ENCODE peak calls at places on chromosomes 5 and 9, in seven cellular contexts. One of them, this sample, is unnamed.

GRCh38 chr9:77018058-77019009 is 1.1 kb upstream of the FOXB2 start:
- DNase-seq in KBM-7: peak; percentile 24
- DNase-seq in kidney epithelial cell: no peak
- DNase-seq in GM12891: no peak
- DNase-seq in A549: no peak
- DNase-seq in activated T-cell treated with anti-CD3 and anti-CD28 coated beads, Interleukin-2, amount 50 U/mL, for 48 hours: peak; percentile 16
- DNase-seq in stimulated activated naive CD8-positive, alpha-beta T cell treated with anti-CD3 and anti-CD28 coated beads, Interleukin-15, amount 100 ng/mL, for 72 hours: no peak
- DNase-seq in this sample: no peak

GRCh38 chr9:37963936-37964739 is 60.2 kb upstream of the SLC25A51 start:
- DNase-seq in A549: peak; percentile 54
- DNase-seq in GM12891: no peak
- DNase-seq in kidney epithelial cell: no peak
- DNase-seq in activated T-cell treated with anti-CD3 and anti-CD28 coated beads, Interleukin-2, amount 50 U/mL, for 48 hours: no peak
- DNase-seq in KBM-7: no peak
- DNase-seq in stimulated activated naive CD8-positive, alpha-beta T cell treated with anti-CD3 and anti-CD28 coated beads, Interleukin-15, amount 100 ng/mL, for 72 hours: peak; percentile 21
- DNase-seq in this sample: peak; percentile 91

GRCh38 chr9:77647659-77648457 is at the start of gene GNA14:
- DNase-seq in activated T-cell treated with anti-CD3 and anti-CD28 coated beads, Interleukin-2, amount 50 U/mL, for 48 hours: peak; percentile 34
- DNase-seq in kidney epithelial cell: no peak
- DNase-seq in stimulated activated naive CD8-positive, alpha-beta T cell treated with anti-CD3 and anti-CD28 coated beads, Interleukin-15, amount 100 ng/mL, for 72 hours: no peak
- DNase-seq in A549: no peak
- DNase-seq in GM12891: peak; percentile 11
- DNase-seq in KBM-7: no peak
- DNase-seq in this sample: peak; percentile 10

GRCh38 chr9:89605181-89606048 is 603 bp downstream of the GADD45G start:
- DNase-seq in stimulated activated naive CD8-positive, alpha-beta T cell treated with anti-CD3 and anti-CD28 coated beads, Interleukin-15, amount 100 ng/mL, for 72 hours: peak; percentile 71
- DNase-seq in activated T-cell treated with anti-CD3 and anti-CD28 coated beads, Interleukin-2, amount 50 U/mL, for 48 hours: peak; percentile 77
- DNase-seq in GM12891: no peak
- DNase-seq in kidney epithelial cell: no peak
- DNase-seq in KBM-7: peak; percentile 12
- DNase-seq in A549: no peak
- DNase-seq in this sample: no peak

GRCh38 chr9:27572566-27572917 is 739 bp downstream of the C9orf72 start:
- DNase-seq in GM12891: no peak
- DNase-seq in kidney epithelial cell: no peak
- DNase-seq in activated T-cell treated with anti-CD3 and anti-CD28 coated beads, Interleukin-2, amount 50 U/mL, for 48 hours: no peak
- DNase-seq in KBM-7: no peak
- DNase-seq in stimulated activated naive CD8-positive, alpha-beta T cell treated with anti-CD3 and anti-CD28 coated beads, Interleukin-15, amount 100 ng/mL, for 72 hours: no peak
- DNase-seq in A549: no peak
- DNase-seq in this sample: no peak

GRCh38 chr9:93154293-93154903 is 20.3 kb upstream of the NINJ1 start:
- DNase-seq in KBM-7: peak; percentile 77
- DNase-seq in kidney epithelial cell: no peak
- DNase-seq in A549: peak; percentile 76
- DNase-seq in stimulated activated naive CD8-positive, alpha-beta T cell treated with anti-CD3 and anti-CD28 coated beads, Interleukin-15, amount 100 ng/mL, for 72 hours: peak; percentile 57
- DNase-seq in activated T-cell treated with anti-CD3 and anti-CD28 coated beads, Interleukin-2, amount 50 U/mL, for 48 hours: peak; percentile 72
- DNase-seq in GM12891: no peak
- DNase-seq in this sample: no peak

GRCh38 chr5:179618923-179619554 is 4.4 kb downstream of the HNRNPH1 start:
- DNase-seq in stimulated activated naive CD8-positive, alpha-beta T cell treated with anti-CD3 and anti-CD28 coated beads, Interleukin-15, amount 100 ng/mL, for 72 hours: no peak
- DNase-seq in KBM-7: no peak
- DNase-seq in GM12891: no peak
- DNase-seq in kidney epithelial cell: no peak
- DNase-seq in A549: no peak
- DNase-seq in activated T-cell treated with anti-CD3 and anti-CD28 coated beads, Interleukin-2, amount 50 U/mL, for 48 hours: no peak
- DNase-seq in this sample: no peak

GRCh38 chr9:136124976-136125692 is 6.5 kb upstream of the TMEM250 start:
- DNase-seq in GM12891: no peak
- DNase-seq in A549: no peak
- DNase-seq in kidney epithelial cell: no peak
- DNase-seq in KBM-7: no peak
- DNase-seq in stimulated activated naive CD8-positive, alpha-beta T cell treated with anti-CD3 and anti-CD28 coated beads, Interleukin-15, amount 100 ng/mL, for 72 hours: no peak
- DNase-seq in activated T-cell treated with anti-CD3 and anti-CD28 coated beads, Interleukin-2, amount 50 U/mL, for 48 hours: no peak
- DNase-seq in this sample: no peak

GRCh38 chr9:133531293-133531692 is 3.2 kb upstream of the ADAMTSL2 start:
- DNase-seq in stimulated activated naive CD8-positive, alpha-beta T cell treated with anti-CD3 and anti-CD28 coated beads, Interleukin-15, amount 100 ng/mL, for 72 hours: no peak
- DNase-seq in A549: no peak
- DNase-seq in GM12891: no peak
- DNase-seq in KBM-7: no peak
- DNase-seq in activated T-cell treated with anti-CD3 and anti-CD28 coated beads, Interleukin-2, amount 50 U/mL, for 48 hours: no peak
- DNase-seq in kidney epithelial cell: no peak
- DNase-seq in this sample: no peak

GRCh38 chr5:170078931-170079330 is 26.8 kb upstream of the FOXI1 start:
- DNase-seq in A549: no peak
- DNase-seq in GM12891: no peak
- DNase-seq in activated T-cell treated with anti-CD3 and anti-CD28 coated beads, Interleukin-2, amount 50 U/mL, for 48 hours: no peak
- DNase-seq in stimulated activated naive CD8-positive, alpha-beta T cell treated with anti-CD3 and anti-CD28 coated beads, Interleukin-15, amount 100 ng/mL, for 72 hours: no peak
- DNase-seq in KBM-7: no peak
- DNase-seq in kidney epithelial cell: no peak
- DNase-seq in this sample: no peak

GRCh38 chr9:35526087-35526801 is 36.3 kb downstream of the RUSC2 start:
- DNase-seq in activated T-cell treated with anti-CD3 and anti-CD28 coated beads, Interleukin-2, amount 50 U/mL, for 48 hours: no peak
- DNase-seq in stimulated activated naive CD8-positive, alpha-beta T cell treated with anti-CD3 and anti-CD28 coated beads, Interleukin-15, amount 100 ng/mL, for 72 hours: no peak
- DNase-seq in GM12891: no peak
- DNase-seq in KBM-7: peak; percentile 11
- DNase-seq in A549: no peak
- DNase-seq in kidney epithelial cell: no peak
- DNase-seq in this sample: peak; percentile 42

GRCh38 chr5:81922790-81923398 is 48.9 kb upstream of the ATG10 start:
- DNase-seq in GM12891: no peak
- DNase-seq in stimulated activated naive CD8-positive, alpha-beta T cell treated with anti-CD3 and anti-CD28 coated beads, Interleukin-15, amount 100 ng/mL, for 72 hours: no peak
- DNase-seq in activated T-cell treated with anti-CD3 and anti-CD28 coated beads, Interleukin-2, amount 50 U/mL, for 48 hours: no peak
- DNase-seq in KBM-7: no peak
- DNase-seq in kidney epithelial cell: no peak
- DNase-seq in A549: no peak
- DNase-seq in this sample: no peak

GRCh38 chr5:79845448-79846197 is 145.4 kb downstream of the MTX3 start:
- DNase-seq in KBM-7: no peak
- DNase-seq in A549: no peak
- DNase-seq in kidney epithelial cell: peak; percentile 21
- DNase-seq in GM12891: no peak
- DNase-seq in stimulated activated naive CD8-positive, alpha-beta T cell treated with anti-CD3 and anti-CD28 coated beads, Interleukin-15, amount 100 ng/mL, for 72 hours: peak; percentile 65
- DNase-seq in activated T-cell treated with anti-CD3 and anti-CD28 coated beads, Interleukin-2, amount 50 U/mL, for 48 hours: peak; percentile 60
- DNase-seq in this sample: peak; percentile 87

GRCh38 chr5:125129151-125129806 is 382.8 kb upstream of the ZNF608 start:
- DNase-seq in activated T-cell treated with anti-CD3 and anti-CD28 coated beads, Interleukin-2, amount 50 U/mL, for 48 hours: no peak
- DNase-seq in A549: no peak
- DNase-seq in stimulated activated naive CD8-positive, alpha-beta T cell treated with anti-CD3 and anti-CD28 coated beads, Interleukin-15, amount 100 ng/mL, for 72 hours: no peak
- DNase-seq in GM12891: no peak
- DNase-seq in kidney epithelial cell: peak; percentile 5
- DNase-seq in KBM-7: peak; percentile 1
- DNase-seq in this sample: no peak

This sample was measured in foreskin fibroblast.